ENCODE peak calls at places on chromosomes 11 and 22, in six cellular contexts. Q is mammary epithelial cell; J is stimulated activated CD8-positive, alpha-beta memory T cell treated with anti-CD3 and anti-CD28 coated beads, Interleukin-15, amount 100 ng/mL, for 1 hour; T is cardiac muscle cell; P is myocyte; U is activated CD8-positive, alpha-beta memory T cell treated with anti-CD3 and anti-CD28 coated beads for 1 hour. B is an unnamed sample.

GRCh38 chr22:38696606-38697005 is 4.1 kb downstream of the JOSD1 start:
- DNase-seq in Q (peak; percentile 88), J (no peak), T (no peak), P (peak; percentile 35), U (no peak), B (no peak)

GRCh38 chr11:293852-294661 is 5.1 kb downstream of the PGGHG start:
- DNase-seq in Q (no peak), J (no peak), T (no peak), P (no peak), U (no peak), B (no peak)

GRCh38 chr11:56911312-56911711 is 77.4 kb upstream of the OR5AK2 start:
- DNase-seq in Q (peak; percentile 65), J (no peak), T (no peak), P (no peak), U (no peak), B (no peak)

GRCh38 chr11:62880231-62880802 is 379 bp upstream of the SLC3A2 start:
- DNase-seq in Q (peak; percentile 78), J (no peak), T (peak; percentile 46), P (peak; percentile 68), U (no peak), B (no peak)

GRCh38 chr22:49972163-49973017 is 11.8 kb downstream of the PIM3 start:
- DNase-seq in Q (no peak), J (no peak), T (no peak), P (no peak), U (no peak), B (no peak)

GRCh38 chr22:46794491-46794890 is 32.0 kb downstream of the TBC1D22A start:
- DNase-seq in Q (no peak), J (no peak), T (no peak), P (peak; percentile 40), U (no peak), B (no peak)

GRCh38 chr11:20315800-20316199 is 47.7 kb upstream of the HTATIP2 start:
- DNase-seq in Q (no peak), J (no peak), T (no peak), P (no peak), U (no peak), B (no peak)

GRCh38 chr11:110297082-110297725 is 790 bp upstream of the RDX start:
- DNase-seq in Q (no peak), J (no peak), T (no peak), P (no peak), U (no peak), B (no peak)

GRCh38 chr11:110951609-110952008 is 239.4 kb upstream of the ARHGAP20 start:
- DNase-seq in Q (no peak), J (no peak), T (no peak), P (peak; percentile 48), U (no peak), B (no peak)

GRCh38 chr11:129787518-129787917 is 28.1 kb upstream of the TMEM45B start:
- DNase-seq in Q (peak; percentile 92), J (no peak), T (no peak), P (no peak), U (no peak), B (no peak)

GRCh38 chr22:37186228-37186996 is 1.6 kb downstream of the C1QTNF6 start:
- DNase-seq in Q (peak; percentile 68), J (no peak), T (peak; percentile 69), P (peak; percentile 67), U (no peak), B (no peak)

GRCh38 chr11:47220401-47220821 is 5.6 kb downstream of the DDB2 start:
- DNase-seq in Q (no peak), J (no peak), T (peak; percentile 88), P (no peak), U (no peak), B (no peak)

GRCh38 chr22:45645526-45646414 is 25.9 kb upstream of the ATXN10 start:
- DNase-seq in Q (peak; percentile 46), J (peak; percentile 62), T (peak; percentile 79), P (peak; percentile 54), U (peak; percentile 40), B (peak; percentile 70)

GRCh38 chr11:107472966-107473365 is 15.3 kb upstream of the CWF19L2 start:
- DNase-seq in Q (no peak), J (no peak), T (no peak), P (no peak), U (no peak), B (no peak)

GRCh38 chr11:127651175-127651887 is 650.8 kb upstream of the KIRREL3 start:
- DNase-seq in Q (peak; percentile 73), J (no peak), T (no peak), P (peak; percentile 12), U (no peak), B (no peak)

GRCh38 chr11:118621898-118622375 is 14.5 kb downstream of the PHLDB1 start:
- DNase-seq in Q (no peak), J (no peak), T (no peak), P (no peak), U (no peak), B (no peak)

GRCh38 chr11:45412521-45412920 is 126.4 kb upstream of the SYT13 start:
- DNase-seq in Q (no peak), J (no peak), T (no peak), P (no peak), U (no peak), B (no peak)

GRCh38 chr22:47795477-47796127 is 1033.2 kb downstream of the TBC1D22A start:
- DNase-seq in Q (no peak), J (no peak), T (no peak), P (no peak), U (no peak), B (no peak)

B was measured in T-helper 9 cell.